ENCODE peak calls at places on chromosomes 4 and X, in ten cellular contexts. S, C, V, D, O, P, G, J, Z and X are unnamed samples.

GRCh38 chr4:187887886-187888285 is 107.7 kb upstream of the ZFP42 start:
- DNase-seq in S (no peak), V (no peak), C (no peak), O (no peak), J (no peak), G (no peak), Z (no peak), D (no peak), P (no peak), X (no peak)

GRCh38 chrX:124344246-124344645 is 2.1 kb upstream of the SH2D1A start:
- DNase-seq in O (no peak), S (no peak), Z (no peak), D (no peak), C (no peak), P (no peak), G (no peak), V (no peak), J (no peak), X (no peak)

GRCh38 chrX:39195156-39195555 is 393.9 kb downstream of the MID1IP1 start:
- DNase-seq in J (no peak), P (no peak), G (no peak), S (no peak), C (no peak), D (no peak), O (no peak), Z (no peak), V (no peak), X (no peak)

GRCh38 chr4:140952709-140953108 is 180.6 kb downstream of the RNF150 start:
- DNase-seq in D (no peak), V (no peak), J (no peak), Z (no peak), G (no peak), S (no peak), C (no peak), O (peak), P (no peak), X (no peak)

GRCh38 chr4:40576651-40577480 is 52.8 kb downstream of the RBM47 start:
- DNase-seq in S (peak), Z (peak), C (no peak), P (peak), V (peak), O (peak), D (peak), J (peak), G (peak), X (peak)

GRCh38 chrX:96182366-96182765 is 502.3 kb upstream of the DIAPH2 start:
- DNase-seq in V (no peak), Z (no peak), D (no peak), P (peak), J (no peak), G (no peak), C (no peak), S (no peak), O (peak), X (no peak)

GRCh38 chrX:144732588-144732987 is 514.7 kb upstream of the SPANXN1 start:
- DNase-seq in Z (no peak), V (no peak), S (no peak), J (no peak), G (no peak), O (peak), C (no peak), P (no peak), D (no peak), X (no peak)

GRCh38 chr4:146179784-146180405 is 4.4 kb downstream of the LSM6 start:
- DNase-seq in D (no peak), J (no peak), S (no peak), V (no peak), P (no peak), C (no peak), Z (no peak), G (no peak), O (no peak), X (no peak)

GRCh38 chrX:107646736-107647135 is 18.4 kb downstream of the PRPS1 start:
- DNase-seq in O (no peak), D (no peak), P (no peak), J (no peak), V (no peak), S (no peak), Z (no peak), C (no peak), G (no peak), X (no peak)

GRCh38 chrX:139691843-139692505 is 16.0 kb downstream of the MCF2 start:
- DNase-seq in C (no peak), Z (no peak), V (no peak), P (no peak), O (no peak), G (no peak), S (no peak), D (peak), J (no peak), X (no peak)

GRCh38 chr4:69781458-69782418 is 21.3 kb upstream of the SULT1B1 start:
- DNase-seq in P (no peak), D (no peak), J (no peak), G (no peak), C (no peak), V (no peak), Z (no peak), S (no peak), O (no peak), X (no peak)

GRCh38 chrX:118974908-118975671 is 672 bp downstream of the LONRF3 start:
- DNase-seq in D (peak), J (peak), O (no peak), P (peak), Z (peak), V (peak), G (no peak), C (peak), S (peak), X (no peak)

GRCh38 chr4:138086471-138086870 is 155.7 kb downstream of the SLC7A11 start:
- DNase-seq in O (no peak), D (no peak), G (no peak), P (no peak), C (no peak), J (no peak), V (no peak), Z (no peak), S (no peak), X (no peak)

GRCh38 chrX:43939187-43939926 is 33.8 kb downstream of the NDP start:
- DNase-seq in D (no peak), V (no peak), P (no peak), G (no peak), J (no peak), O (no peak), Z (no peak), C (no peak), S (no peak), X (no peak)

GRCh38 chrX:93428497-93428896 is 244.9 kb downstream of the NAP1L3 start:
- DNase-seq in C (no peak), D (no peak), J (no peak), Z (no peak), O (no peak), V (no peak), G (no peak), P (no peak), S (no peak), X (no peak)

GRCh38 chr4:56410247-56410646 is 23.0 kb upstream of the AASDH start:
- DNase-seq in G (peak), O (peak), P (peak), S (no peak), Z (peak), D (no peak), V (peak), C (no peak), J (no peak), X (peak)

GRCh38 chrX:18994713-18995112 is 10.8 kb upstream of the PHKA2 start:
- DNase-seq in D (no peak), C (no peak), S (no peak), Z (no peak), P (no peak), G (peak), V (no peak), J (no peak), O (peak), X (no peak)

GRCh38 chr4:10173039-10173753 is 56.6 kb upstream of the WDR1 start:
- DNase-seq in D (no peak), J (no peak), Z (peak), P (no peak), G (no peak), V (no peak), O (peak), S (no peak), C (no peak), X (peak)

GRCh38 chr4:87025614-87026041 is 90.8 kb downstream of the AFF1 start:
- DNase-seq in Z (no peak), J (no peak), O (no peak), P (peak), S (no peak), D (no peak), G (no peak), C (no peak), V (no peak), X (no peak)

GRCh38 chrX:65537229-65537628 is 2.6 kb upstream of the LAS1L start:
- DNase-seq in S (no peak), J (no peak), O (no peak), V (no peak), D (no peak), P (no peak), C (no peak), Z (no peak), G (no peak), X (no peak)

GRCh38 chrX:9416562-9417319 is 48.1 kb upstream of the TBL1X start:
- DNase-seq in J (no peak), O (no peak), P (no peak), G (no peak), Z (no peak), C (no peak), S (no peak), D (no peak), V (peak), X (no peak)

GRCh38 chr4:100289530-100289888 is 99.2 kb upstream of the DDIT4L start:
- DNase-seq in O (peak), S (no peak), Z (no peak), V (no peak), J (no peak), D (no peak), C (no peak), G (no peak), P (no peak), X (no peak)

GRCh38 chr4:42080284-42080683 is 72.2 kb downstream of the BEND4 start:
- DNase-seq in O (no peak), V (no peak), S (no peak), G (no peak), C (no peak), P (no peak), D (no peak), J (no peak), Z (no peak), X (no peak)

GRCh38 chr4:42078184-42078801 is 74.2 kb downstream of the BEND4 start:
- DNase-seq in D (no peak), S (no peak), C (no peak), J (no peak), G (no peak), P (no peak), Z (no peak), O (no peak), V (no peak), X (no peak)

DNA sequence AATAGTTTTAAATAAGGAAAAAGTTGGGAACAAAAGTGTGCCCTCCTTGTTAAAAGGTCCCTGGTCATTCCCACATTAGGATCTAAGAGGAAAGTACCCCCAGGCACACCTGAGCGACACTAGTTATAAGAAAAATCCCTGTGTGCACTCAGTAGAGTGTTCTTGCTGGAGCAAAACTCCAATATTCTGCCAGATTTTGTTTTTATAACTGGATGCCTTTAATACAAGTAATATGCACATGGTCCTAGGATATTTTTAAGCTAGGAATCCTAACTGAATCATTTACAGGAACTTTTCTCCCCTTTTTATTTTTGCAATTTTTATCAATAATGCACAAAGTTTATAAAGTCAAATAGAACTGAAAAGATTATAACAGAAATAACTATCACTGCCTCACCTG is 68.6 kb downstream of the BEND4 start:
- DNase-seq in V (no peak), Z (no peak), D (no peak), C (no peak), G (no peak), J (no peak), O (no peak), S (no peak), P (no peak), X (no peak)
- H3K27ac ChIP-seq in V (no peak), Z (no peak), D (no peak), C (no peak), G (no peak), J (no peak), O (no peak), S (no peak), P (no peak), X (no peak)

GRCh38 chr4:6696611-6697010 is 2.9 kb downstream of the S100P start:
- DNase-seq in O (peak), G (no peak), Z (no peak), C (no peak), V (no peak), D (no peak), P (no peak), J (no peak), S (no peak), X (no peak)
- H3K27ac ChIP-seq in O (peak), G (peak), Z (no peak), C (peak), V (no peak), D (peak), P (peak), J (peak), S (no peak), X (peak)

GRCh38 chr4:71541541-71541940 is 202.7 kb downstream of the SLC4A4 start:
- DNase-seq in D (no peak), G (no peak), S (no peak), O (no peak), C (no peak), P (no peak), J (no peak), V (no peak), Z (no peak), X (no peak)
- H3K27ac ChIP-seq in D (no peak), G (no peak), S (no peak), O (no peak), C (no peak), P (no peak), J (no peak), V (no peak), Z (no peak), X (no peak)

GRCh38 chr4:153532636-153533035 is 66.5 kb downstream of the TMEM131L start:
- DNase-seq in S (no peak), P (no peak), J (no peak), C (no peak), V (no peak), D (no peak), Z (no peak), G (no peak), O (no peak), X (no peak)
- H3K27ac ChIP-seq in S (no peak), P (no peak), J (no peak), C (no peak), V (peak), D (peak), Z (no peak), G (no peak), O (no peak), X (peak)

DNA sequence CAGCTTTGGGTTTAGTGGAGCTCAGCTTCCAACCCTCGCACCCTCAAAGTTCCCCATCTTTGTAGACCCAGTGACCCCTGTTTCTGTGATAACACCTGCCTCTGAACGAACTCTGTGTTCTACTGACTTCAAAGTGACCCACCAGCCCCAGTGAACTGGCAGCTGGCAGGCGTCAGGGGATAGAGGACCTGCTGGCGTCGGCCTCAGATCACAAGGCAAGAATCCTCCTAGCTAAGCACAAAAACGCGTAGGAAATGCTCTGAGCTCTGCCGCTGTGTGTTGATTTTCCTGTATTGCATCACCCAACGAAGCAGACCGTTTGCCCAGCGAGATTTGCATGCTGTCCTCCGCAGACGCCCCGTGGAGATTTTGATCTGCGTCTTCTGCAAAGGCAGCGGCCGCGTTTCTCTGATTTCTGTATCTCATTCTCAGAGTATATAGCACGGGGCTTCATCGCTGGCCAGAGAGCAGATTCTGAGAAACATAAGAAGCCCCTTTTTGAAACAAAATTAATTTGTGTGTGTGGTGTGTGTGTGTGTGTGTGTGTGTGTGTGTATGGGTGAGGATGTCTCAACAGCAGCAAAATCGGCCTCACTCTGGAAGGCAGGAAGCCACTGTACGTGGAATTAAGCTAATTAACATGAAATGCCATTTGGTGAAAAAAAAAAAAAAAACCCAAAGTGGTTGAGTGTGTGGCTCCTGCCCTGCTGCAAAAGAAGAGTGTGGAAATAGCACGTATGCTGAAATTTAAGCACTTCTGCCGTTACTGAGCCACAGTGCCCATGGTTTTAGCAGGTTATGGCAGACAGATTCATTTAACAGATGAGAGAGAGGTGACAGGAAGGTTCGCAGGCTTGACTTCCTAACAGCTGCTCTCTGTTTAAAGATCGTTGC is 29.2 kb upstream of the ASMTL start:
- DNase-seq in C (peak), J (peak), V (peak), O (peak), G (peak), Z (no peak), P (peak), S (peak), D (peak), X (peak)
- H3K27ac ChIP-seq in C (peak), J (peak), V (no peak), O (no peak), G (peak), Z (no peak), P (no peak), S (peak), D (peak), X (peak)

GRCh38 chr4:13992041-13992440 is 364.5 kb upstream of the BOD1L1 start:
- DNase-seq in G (no peak), S (no peak), D (no peak), Z (no peak), P (no peak), V (no peak), J (no peak), O (no peak), C (no peak), X (no peak)

GRCh38 chr4:13994016-13994415 is 366.5 kb upstream of the BOD1L1 start:
- DNase-seq in S (no peak), J (no peak), V (no peak), C (no peak), G (no peak), P (no peak), D (no peak), Z (no peak), O (no peak), X (no peak)

GRCh38 chr4:13990596-13991589 is 363.4 kb upstream of the BOD1L1 start:
- DNase-seq in J (no peak), O (no peak), C (no peak), V (no peak), P (no peak), G (peak), D (no peak), S (no peak), Z (no peak), X (no peak)

GRCh38 chr4:13989496-13989895 is 362.0 kb upstream of the BOD1L1 start:
- DNase-seq in J (no peak), G (no peak), S (no peak), C (no peak), V (no peak), P (no peak), D (no peak), Z (no peak), O (peak), X (no peak)

DNA sequence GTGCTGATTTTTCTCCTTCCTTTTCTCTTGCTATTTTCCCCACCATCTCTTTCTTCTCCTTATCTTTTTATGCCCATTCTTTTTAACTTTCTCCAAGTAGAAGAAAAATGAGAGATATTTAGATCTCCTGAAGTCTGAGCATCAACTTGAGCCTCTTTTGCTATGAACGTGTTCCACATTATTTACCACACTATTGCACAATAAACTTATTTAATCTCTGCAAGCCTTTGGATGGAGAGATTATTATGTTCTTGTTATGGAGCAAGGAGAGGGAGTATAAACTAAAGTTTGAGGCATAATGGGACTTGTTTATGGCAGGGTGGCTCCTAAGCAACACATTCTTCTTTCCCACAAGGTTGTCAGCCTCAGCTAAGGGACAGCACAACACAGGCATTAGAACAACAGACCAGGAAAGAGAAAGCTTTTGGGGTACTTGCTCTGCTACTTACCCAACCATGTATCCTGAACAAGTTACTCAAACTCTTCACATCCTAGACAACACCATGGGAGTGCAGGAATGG is 365.5 kb upstream of the BOD1L1 start:
- DNase-seq in Z (no peak), C (no peak), J (no peak), S (no peak), G (no peak), O (no peak), D (no peak), V (no peak), P (no peak), X (no peak)
- H3K27ac ChIP-seq in Z (no peak), C (no peak), J (no peak), S (no peak), G (peak), O (no peak), D (no peak), V (no peak), P (no peak), X (no peak)

DNA sequence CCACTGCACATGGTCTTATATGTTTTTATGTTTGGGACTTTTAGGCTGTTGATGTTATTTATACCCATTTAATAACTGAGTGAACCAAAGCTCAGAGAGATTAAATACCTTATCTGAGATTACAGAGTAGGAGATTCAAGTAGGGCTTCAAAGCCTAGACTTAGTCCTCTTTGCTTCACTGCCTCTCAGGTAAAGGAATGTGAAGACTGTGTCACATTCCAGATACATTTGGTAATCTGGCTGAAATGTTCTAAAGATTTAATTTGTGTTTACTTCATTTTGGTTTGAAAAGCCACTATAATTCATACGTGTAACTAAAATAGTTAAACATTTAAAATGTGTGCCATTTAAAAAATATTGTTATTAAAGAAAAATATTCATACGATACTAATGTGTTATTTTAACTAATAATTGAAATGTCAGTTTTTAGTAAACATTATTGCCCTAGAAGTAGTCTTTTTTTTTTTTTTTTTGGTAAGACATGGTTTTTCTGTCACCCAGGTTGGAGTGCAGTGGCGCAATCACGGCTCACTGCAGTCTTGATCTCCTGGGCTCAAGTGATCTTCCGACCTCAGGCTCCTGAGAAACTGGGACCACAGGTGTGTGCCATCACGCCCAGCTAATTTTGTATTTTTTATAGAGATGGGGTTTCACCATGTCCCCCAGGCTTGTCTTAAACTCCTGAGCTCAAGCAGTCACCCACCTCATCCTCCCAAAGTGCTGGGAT is 54.3 kb downstream of the WWC2 start:
- DNase-seq in P (no peak), S (no peak), D (no peak), Z (no peak), C (no peak), G (no peak), V (no peak), O (no peak), J (no peak), X (no peak)
- H3K27ac ChIP-seq in P (no peak), S (no peak), D (no peak), Z (no peak), C (no peak), G (no peak), V (no peak), O (no peak), J (no peak), X (no peak)

GRCh38 chr4:184762100-184762499 is 28.2 kb upstream of the CENPU start:
- DNase-seq in P (no peak), C (peak), S (no peak), O (no peak), V (no peak), G (no peak), D (no peak), J (no peak), Z (no peak), X (no peak)
- H3K27ac ChIP-seq in P (no peak), C (peak), S (no peak), O (no peak), V (no peak), G (no peak), D (peak), J (no peak), Z (peak), X (peak)

GRCh38 chrX:13373027-13373806 is 53.4 kb upstream of the ATXN3L start:
- DNase-seq in Z (no peak), V (no peak), P (no peak), G (no peak), O (peak), S (no peak), C (no peak), J (no peak), D (no peak), X (no peak)
- H3K27ac ChIP-seq in Z (peak), V (peak), P (no peak), G (peak), O (peak), S (no peak), C (no peak), J (peak), D (no peak), X (no peak)